ENCODE peak calls at places on chromosomes 7 and 10, in five cellular contexts. O is posterior cingulate gyrus; Y is stimulated activated CD4-positive, alpha-beta T cell treated with anti-CD3 and anti-CD28 coated beads, Interleukin-2, amount 100 ng/mL, for 48 hours; E is AG20443; U is heart left ventricle. L is an unnamed sample.
A peak's percentile ranks its signal among the peaks of the same experiment; 100 is the strongest.

GRCh38 chr7:41825927-41826480 is 123.1 kb upstream of the INHBA start:
- DNase-seq in O (no peak), Y (no peak), E (peak; percentile 32), U (no peak), L (no peak)

GRCh38 chr7:159144756-159145543 is at the start of gene VIPR2:
- DNase-seq in O (no peak), Y (no peak), E (no peak), U (peak; percentile 77), L (peak; percentile 1)

GRCh38 chr7:51141451-51141971 is 175.1 kb downstream of the COBL start:
- DNase-seq in O (no peak), Y (no peak), E (peak; percentile 76), U (no peak), L (no peak)

GRCh38 chr7:41847641-41848040 is 144.8 kb upstream of the INHBA start:
- DNase-seq in O (no peak), Y (no peak), E (no peak), U (no peak), L (no peak)

GRCh38 chr10:90462761-90463160 is 395.1 kb downstream of the HTR7 start:
- DNase-seq in O (no peak), Y (no peak), E (no peak), U (no peak), L (no peak)

GRCh38 chr10:89312973-89313372 is 11.1 kb downstream of the IFIT2 start:
- DNase-seq in O (no peak), Y (no peak), E (no peak), U (no peak), L (no peak)

GRCh38 chr7:102196028-102196427 is 90.6 kb upstream of the SH2B2 start:
- DNase-seq in O (no peak), Y (no peak), E (no peak), U (no peak), L (no peak)

GRCh38 chr10:70306168-70306705 is 22.4 kb upstream of the NPFFR1 start:
- DNase-seq in O (no peak), Y (no peak), E (no peak), U (no peak), L (no peak)

GRCh38 chr10:5862360-5862929 is 27.2 kb downstream of the ANKRD16 start:
- DNase-seq in O (no peak), Y (no peak), E (no peak), U (no peak), L (no peak)

GRCh38 chr10:3398825-3399646 is 226.5 kb upstream of the PITRM1 start:
- DNase-seq in O (peak; percentile 51), Y (no peak), E (peak; percentile 69), U (no peak), L (no peak)

GRCh38 chr10:124534231-124534798 is 72.7 kb downstream of the LHPP start:
- DNase-seq in O (peak; percentile 46), Y (no peak), E (no peak), U (no peak), L (no peak)

GRCh38 chr7:79282051-79282694 is 171.3 kb downstream of the MAGI2 start:
- DNase-seq in O (peak; percentile 44), Y (no peak), E (peak; percentile 50), U (no peak), L (no peak)

GRCh38 chr10:35495521-35496238 is 109.5 kb upstream of the GJD4 start:
- DNase-seq in O (no peak), Y (no peak), E (no peak), U (no peak), L (no peak)

GRCh38 chr7:104922187-104923009 is 91.6 kb upstream of the KMT2E start:
- DNase-seq in O (no peak), Y (no peak), E (no peak), U (no peak), L (no peak)

GRCh38 chr7:11193888-11194287 is 220.2 kb downstream of the PHF14 start:
- DNase-seq in O (no peak), Y (no peak), E (no peak), U (no peak), L (no peak)

GRCh38 chr7:80879849-80880248 is 39.0 kb downstream of the SEMA3C start:
- DNase-seq in O (no peak), Y (no peak), E (no peak), U (no peak), L (no peak)

GRCh38 chr7:24854866-24855265 is 97.6 kb upstream of the GSDME start:
- DNase-seq in O (no peak), Y (no peak), E (peak; percentile 69), U (no peak), L (no peak)

GRCh38 chr7:1649751-1650326 is 20.2 kb upstream of the ELFN1 start:
- DNase-seq in O (no peak), Y (no peak), E (no peak), U (peak; percentile 46), L (no peak)

GRCh38 chr10:61136151-61136550 is 192.2 kb upstream of the RHOBTB1 start:
- DNase-seq in O (no peak), Y (no peak), E (peak; percentile 9), U (no peak), L (no peak)

GRCh38 chr10:52217531-52217930 is 96.5 kb upstream of the DKK1 start:
- DNase-seq in O (no peak), Y (no peak), E (no peak), U (no peak), L (no peak)

GRCh38 chr10:86179143-86179505 is 187.5 kb downstream of the GRID1 start:
- DNase-seq in O (no peak), Y (no peak), E (no peak), U (no peak), L (no peak)

GRCh38 chr10:82922755-82923154 is 1047.8 kb downstream of the NRG3 start:
- DNase-seq in O (no peak), Y (no peak), E (no peak), U (no peak), L (no peak)

GRCh38 chr7:143222782-143223181 is 945 bp downstream of the TAS2R40 start:
- DNase-seq in O (no peak), Y (no peak), E (no peak), U (no peak), L (no peak)

GRCh38 chr10:5888843-5889623 is 660 bp downstream of the ANKRD16 start:
- DNase-seq in O (peak; percentile 17), Y (peak; percentile 18), E (peak; percentile 47), U (peak; percentile 72), L (peak; percentile 2)

L was measured in effector memory CD4-positive, alpha-beta T cell.